ENCODE peak calls at places on chromosome 1, in five cellular contexts. N is neuronal stem cell, J is IMR-90, L is H1, O is H9. M is an unnamed sample.

GRCh38 chr1:234611153-234611798 is 1.3 kb upstream of the IRF2BP2 start:
- DNase-seq in N (peak), J (peak), L (no peak), O (peak), M (peak)

GRCh38 chr1:43554444-43554992 is 23.8 kb downstream of the PTPRF start:
- DNase-seq in N (no peak), J (peak), L (no peak), O (peak), M (peak)

GRCh38 chr1:222224576-222224975 is 323.3 kb downstream of the HHIPL2 start:
- DNase-seq in N (no peak), J (peak), L (no peak), O (no peak), M (peak)

GRCh38 chr1:174157157-174157806 is 2.0 kb upstream of the RABGAP1L start:
- DNase-seq in N (no peak), J (no peak), L (no peak), O (no peak), M (no peak)

GRCh38 chr1:92482665-92483441 is 3.9 kb downstream of the GFI1 start:
- DNase-seq in N (peak), J (no peak), L (peak), O (peak), M (no peak)

GRCh38 chr1:101388904-101389546 is 152.2 kb downstream of the S1PR1 start:
- DNase-seq in N (no peak), J (peak), L (no peak), O (no peak), M (peak)

GRCh38 chr1:235513495-235514366 is 9.5 kb upstream of the B3GALNT2 start:
- DNase-seq in N (peak), J (peak), L (no peak), O (no peak), M (peak)

GRCh38 chr1:20672265-20672632 is 11.1 kb upstream of the DDOST start:
- DNase-seq in N (no peak), J (no peak), L (no peak), O (no peak), M (no peak)

GRCh38 chr1:198168180-198168579 is 11.4 kb downstream of the NEK7 start:
- DNase-seq in N (no peak), J (peak), L (no peak), O (no peak), M (peak)

GRCh38 chr1:15948600-15949452 is 27.1 kb downstream of the ZBTB17 start:
- DNase-seq in N (no peak), J (peak), L (no peak), O (no peak), M (peak)

GRCh38 chr1:2045468-2046224 is 4.6 kb upstream of the PRKCZ start:
- DNase-seq in N (no peak), J (peak), L (no peak), O (no peak), M (peak)

GRCh38 chr1:150881331-150882070 is 5.1 kb upstream of the ARNT start:
- DNase-seq in N (no peak), J (peak), L (no peak), O (no peak), M (peak)

GRCh38 chr1:166888710-166889109 is 12.6 kb upstream of the TADA1 start:
- DNase-seq in N (peak), J (no peak), L (no peak), O (no peak), M (no peak)

GRCh38 chr1:203926025-203926540 is 64.7 kb downstream of the SNRPE start:
- DNase-seq in N (no peak), J (peak), L (no peak), O (no peak), M (peak)

GRCh38 chr1:48552903-48553626 is 81.1 kb upstream of the SPATA6 start:
- DNase-seq in N (no peak), J (no peak), L (no peak), O (no peak), M (no peak)

GRCh38 chr1:156126043-156126700 is 11.7 kb downstream of the LMNA start:
- DNase-seq in N (no peak), J (peak), L (peak), O (peak), M (peak)

GRCh38 chr1:156130578-156130942 is 16.0 kb downstream of the LMNA start:
- DNase-seq in N (no peak), J (no peak), L (no peak), O (no peak), M (no peak)

GRCh38 chr1:156126701-156127534 is 12.4 kb downstream of the LMNA start:
- DNase-seq in N (no peak), J (peak), L (no peak), O (no peak), M (peak)

GRCh38 chr1:156129687-156130577 is 15.4 kb downstream of the LMNA start:
- DNase-seq in N (peak), J (peak), L (peak), O (peak), M (peak)

GRCh38 chr1:156128749-156129682 is 14.5 kb downstream of the LMNA start:
- DNase-seq in N (no peak), J (peak), L (no peak), O (no peak), M (peak)
- H3K14ac ChIP-seq in N (no peak), J (peak), L (no peak), O (peak), M (no peak)

DNA sequence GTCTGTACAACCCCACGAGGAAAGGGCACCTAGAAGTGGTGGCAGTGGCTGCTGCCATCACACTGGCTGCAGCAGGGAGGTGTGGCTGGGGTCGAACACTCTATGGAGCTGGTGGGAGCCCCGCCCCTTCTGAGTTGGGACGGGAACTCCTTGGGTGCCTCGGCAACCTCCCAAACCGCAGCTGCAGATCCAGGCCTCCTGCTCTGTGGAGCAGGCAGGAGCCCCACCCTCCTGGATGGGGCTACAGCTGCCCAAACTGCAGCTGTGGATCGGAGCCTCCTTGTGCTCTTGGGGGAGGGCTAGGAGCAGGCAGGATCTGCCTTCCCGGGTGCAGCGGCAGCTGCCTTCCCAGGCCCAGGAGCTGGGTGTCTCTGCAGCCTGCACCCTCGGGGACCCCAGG is 38.9 kb upstream of the TARDBP start:
- DNase-seq in N (no peak), J (no peak), L (peak), O (peak), M (no peak)
- H2BK15ac ChIP-seq in N (peak), J (no peak), L (no peak), O (no peak), M (no peak)

GRCh38 chr1:98044766-98045165 is 123.9 kb upstream of the DPYD start:
- DNase-seq in N (no peak), J (no peak), L (peak), O (no peak), M (no peak)
- H3K9ac ChIP-seq in N (no peak), J (peak), L (no peak), O (no peak), M (peak)

GRCh38 chr1:67831850-67832513 is 1.3 kb downstream of the GNG12 start:
- DNase-seq in N (peak), J (peak), L (no peak), O (no peak), M (peak)
- H3K14ac ChIP-seq in N (no peak), J (peak), L (no peak), O (no peak), M (no peak)

DNA sequence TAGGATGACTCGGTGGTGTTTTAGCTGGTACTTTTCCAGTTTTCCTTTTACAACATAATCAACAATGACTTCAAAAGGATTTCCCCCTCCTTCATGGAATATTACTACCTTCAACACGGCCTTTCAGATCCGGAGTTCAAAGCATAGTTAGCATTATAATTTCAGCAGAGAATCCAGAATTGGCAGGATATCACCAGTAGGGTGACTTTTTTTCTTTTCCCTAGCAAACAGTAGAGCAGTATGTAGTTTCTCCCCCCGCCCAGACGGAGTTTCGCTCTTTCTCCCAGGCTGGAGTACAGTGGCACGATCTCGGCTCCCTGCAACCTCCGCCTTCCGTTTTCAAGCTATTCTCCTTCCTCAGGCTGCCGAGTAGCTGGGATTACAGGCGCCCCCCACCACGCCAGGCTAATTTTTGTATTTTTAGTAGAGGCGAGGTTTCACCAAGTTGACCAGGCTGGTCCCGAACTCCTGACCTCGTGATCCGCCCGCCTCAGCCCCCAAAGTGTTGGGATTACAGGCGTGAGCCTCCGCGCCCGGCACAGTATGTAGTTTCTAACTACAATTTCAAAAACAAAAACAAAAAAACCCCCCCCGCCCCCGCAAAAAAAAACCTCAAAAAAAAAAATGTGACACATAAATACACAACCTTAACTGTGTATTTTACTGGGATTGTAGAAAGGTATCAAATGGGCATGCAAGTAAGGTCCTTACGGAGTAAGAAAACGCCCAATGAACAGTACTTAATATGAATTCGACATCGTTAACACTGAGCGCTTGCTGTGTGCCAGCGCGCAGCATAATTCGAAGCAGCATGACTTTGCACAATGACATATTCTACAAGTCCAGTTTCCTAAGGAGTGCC is 1.5 kb upstream of the COX20 start:
- DNase-seq in N (peak), J (peak), L (peak), O (peak), M (peak)
- H2BK15ac ChIP-seq in N (no peak), J (peak), L (no peak), O (no peak), M (peak)

M was measured in mesenchymal stem cell.